ENCODE peak calls at places on chromosome 11, in four cellular contexts. S, Q, A and P are unnamed samples.

GRCh38 chr11:44943118-44943517 is 7.6 kb downstream of the TP53I11 start:
- DNase-seq in S (no peak), Q (no peak), A (peak), P (no peak)

GRCh38 chr11:257766-258493 is 20.3 kb upstream of the NLRP6 start:
- DNase-seq in S (no peak), Q (no peak), A (no peak), P (no peak)

GRCh38 chr11:68683952-68684384 is 376 bp upstream of the GAL start:
- DNase-seq in S (no peak), Q (no peak), A (no peak), P (no peak)

GRCh38 chr11:68770781-68771180 is 19.5 kb upstream of the TESMIN start:
- DNase-seq in S (no peak), Q (no peak), A (no peak), P (no peak)

GRCh38 chr11:86816251-86816726 is 15.9 kb downstream of the PRSS23 start:
- DNase-seq in S (no peak), Q (peak), A (no peak), P (no peak)

GRCh38 chr11:129333873-129334272 is 41.8 kb upstream of the BARX2 start:
- DNase-seq in S (no peak), Q (no peak), A (no peak), P (no peak)

GRCh38 chr11:127677813-127678212 is 677.2 kb upstream of the KIRREL3 start:
- DNase-seq in S (no peak), Q (no peak), A (no peak), P (no peak)

GRCh38 chr11:64040684-64041267 is 5.0 kb downstream of the FLRT1 start:
- DNase-seq in S (no peak), Q (no peak), A (no peak), P (peak)

GRCh38 chr11:102157219-102157618 is 47.0 kb downstream of the YAP1 start:
- DNase-seq in S (no peak), Q (peak), A (peak), P (no peak)

GRCh38 chr11:119734788-119735187 is 5.8 kb upstream of the NECTIN1 start:
- DNase-seq in S (no peak), Q (no peak), A (no peak), P (no peak)

GRCh38 chr11:58575377-58576020 is at the start of gene LPXN:
- DNase-seq in S (peak), Q (no peak), A (no peak), P (no peak)

GRCh38 chr11:266676-267439 is 11.3 kb upstream of the NLRP6 start:
- DNase-seq in S (peak), Q (no peak), A (peak), P (no peak)

GRCh38 chr11:109421981-109422590 is at the start of gene C11orf87:
- DNase-seq in S (no peak), Q (no peak), A (no peak), P (peak)

GRCh38 chr11:116782728-116783127 is 5.1 kb downstream of the ZPR1 start:
- DNase-seq in S (no peak), Q (peak), A (no peak), P (no peak)

GRCh38 chr11:6640985-6641701 is 14.5 kb downstream of the DCHS1 start:
- DNase-seq in S (no peak), Q (no peak), A (no peak), P (peak)

GRCh38 chr11:94183886-94184264 is 55.2 kb downstream of the PANX1 start:
- DNase-seq in S (no peak), Q (peak), A (peak), P (peak)

GRCh38 chr11:10382518-10382917 is 72.5 kb upstream of the AMPD3 start:
- DNase-seq in S (no peak), Q (no peak), A (no peak), P (no peak)

GRCh38 chr11:126918556-126918955 is 82.0 kb downstream of the KIRREL3 start:
- DNase-seq in S (no peak), Q (no peak), A (no peak), P (no peak)

GRCh38 chr11:2142762-2143202 is 3.6 kb upstream of the IGF2 start:
- DNase-seq in S (no peak), Q (no peak), A (no peak), P (no peak)

GRCh38 chr11:72738199-72739141 is 13.7 kb downstream of the ARAP1 start:
- DNase-seq in S (no peak), Q (peak), A (peak), P (no peak)

GRCh38 chr11:72739240-72740059 is 12.8 kb downstream of the ARAP1 start:
- DNase-seq in S (no peak), Q (no peak), A (no peak), P (no peak)

GRCh38 chr11:72737341-72737740 is 14.9 kb downstream of the ARAP1 start:
- DNase-seq in S (no peak), Q (no peak), A (no peak), P (no peak)

GRCh38 chr11:72735495-72736027 is 16.6 kb downstream of the ARAP1 start:
- DNase-seq in S (no peak), Q (peak), A (no peak), P (no peak)

GRCh38 chr11:72736452-72737069 is 15.6 kb downstream of the ARAP1 start:
- DNase-seq in S (peak), Q (peak), A (peak), P (no peak)
- H3K4me3 ChIP-seq in S (peak), Q (no peak), A (no peak), P (no peak)

GRCh38 chr11:48168815-48169214 is 47.8 kb upstream of the OR4B1 start:
- DNase-seq in S (no peak), Q (no peak), A (no peak), P (no peak)
- H3K27ac ChIP-seq in S (no peak), Q (peak), A (no peak), P (no peak)

DNA sequence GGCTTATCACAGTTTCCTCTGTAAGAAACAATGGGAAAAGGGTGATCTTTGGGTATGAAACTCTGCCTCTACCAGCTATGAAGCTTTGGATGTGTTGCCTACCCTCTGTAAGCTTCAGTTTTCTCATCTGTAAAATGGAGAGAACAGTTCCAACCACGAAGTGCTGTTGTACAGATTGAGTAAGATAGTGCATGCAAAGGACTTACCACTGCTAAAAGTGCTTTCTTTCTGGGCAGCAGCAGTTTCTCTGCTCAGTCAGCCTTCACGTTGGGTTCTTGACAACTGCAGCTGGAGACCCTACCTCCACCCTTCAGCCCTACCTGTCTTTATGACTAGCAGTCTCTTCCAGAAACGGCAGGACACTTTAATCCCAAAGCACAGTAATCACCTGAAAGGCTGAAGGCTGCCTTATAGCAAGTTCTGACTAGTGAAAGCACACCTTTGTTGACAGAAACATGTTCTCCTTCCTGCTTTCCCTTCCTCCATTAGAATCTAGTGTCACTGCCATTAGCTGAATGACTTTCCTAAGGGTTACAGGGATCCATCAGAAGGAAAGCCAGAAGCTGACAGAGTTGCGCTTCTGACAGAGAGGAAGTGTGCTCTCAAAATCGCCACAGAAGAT is 91.4 kb downstream of the RPL27A start:
- DNase-seq in S (no peak), Q (no peak), A (no peak), P (no peak)
- H3K4me3 ChIP-seq in S (no peak), Q (no peak), A (no peak), P (no peak)

GRCh38 chr11:108037636-108038035 is 28.9 kb downstream of the CUL5 start:
- DNase-seq in S (no peak), Q (peak), A (no peak), P (no peak)
- H3K27ac ChIP-seq in S (no peak), Q (peak), A (no peak), P (no peak)

GRCh38 chr11:72070486-72070885 is 9.9 kb downstream of the NUMA1 start:
- DNase-seq in S (no peak), Q (no peak), A (no peak), P (no peak)

GRCh38 chr11:72067266-72067665 is 13.1 kb downstream of the NUMA1 start:
- DNase-seq in S (no peak), Q (no peak), A (no peak), P (no peak)

GRCh38 chr11:72067676-72068075 is 12.7 kb downstream of the NUMA1 start:
- DNase-seq in S (no peak), Q (no peak), A (no peak), P (no peak)

GRCh38 chr11:72069787-72070251 is 10.5 kb downstream of the NUMA1 start:
- DNase-seq in S (no peak), Q (peak), A (peak), P (no peak)

DNA sequence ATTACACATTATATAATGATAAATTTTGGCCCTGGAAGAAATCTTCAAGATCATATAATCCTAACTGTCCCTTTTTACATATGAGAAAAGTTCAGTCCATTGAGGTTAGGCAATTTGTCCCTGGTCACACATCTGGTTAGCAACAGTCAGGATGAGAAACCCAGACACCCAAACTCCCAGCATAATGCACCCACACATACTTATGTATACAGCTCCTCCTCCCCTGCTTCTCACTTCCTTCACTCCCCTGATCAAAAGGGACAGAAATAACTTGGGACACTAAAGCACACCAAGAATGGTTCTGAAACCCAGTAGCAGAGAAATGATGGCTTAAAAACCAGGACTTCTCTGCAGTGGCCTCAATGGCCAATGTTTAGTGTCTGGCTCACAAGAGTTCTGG is 11.1 kb downstream of the NUMA1 start:
- DNase-seq in S (no peak), Q (no peak), A (no peak), P (no peak)
- H3K4me3 ChIP-seq in S (no peak), Q (peak), A (no peak), P (no peak)

GRCh38 chr11:57313071-57313787 is 11.5 kb downstream of the TNKS1BP1 start:
- DNase-seq in S (no peak), Q (no peak), A (no peak), P (no peak)
- H3K27ac ChIP-seq in S (no peak), Q (no peak), A (peak), P (no peak)